ENCODE peak calls at places on chromosomes 5 and 9, in six cellular contexts. I is uterus, Y is stomach, E is right lobe of liver, R is IMR-90, M is body of pancreas. X is an unnamed sample.

GRCh38 chr5:80865547-80865946 is 94.6 kb upstream of the RASGRF2 start:
- DNase-seq in R (peak), M (no peak), E (no peak), I (no peak), Y (no peak), X (no peak)

GRCh38 chr9:35748858-35749514 is at the start of the genes GBA2 and RGP1:
- DNase-seq in I (peak), M (peak), Y (peak), R (peak), E (peak), X (peak)

GRCh38 chr5:16540421-16540820 is 74.8 kb upstream of the ZNF622 start:
- DNase-seq in E (no peak), I (no peak), M (no peak), Y (no peak), R (peak), X (peak)

GRCh38 chr9:122192914-122193525 is 33.3 kb downstream of the MORN5 start:
- DNase-seq in Y (no peak), I (no peak), E (no peak), R (no peak), M (no peak), X (no peak)

GRCh38 chr5:14868771-14869170 is 2.8 kb downstream of the ANKH start:
- DNase-seq in I (no peak), R (no peak), Y (no peak), M (no peak), E (no peak), X (no peak)

GRCh38 chr5:33657181-33657580 is 216.4 kb downstream of the TARS1 start:
- DNase-seq in I (no peak), Y (no peak), M (no peak), R (no peak), E (no peak), X (no peak)

GRCh38 chr9:138042640-138043039 is 165.1 kb downstream of the CACNA1B start:
- DNase-seq in I (no peak), Y (peak), E (no peak), M (no peak), R (no peak), X (no peak)

GRCh38 chr9:107518037-107518786 is 28.6 kb upstream of the KLF4 start:
- DNase-seq in R (no peak), I (no peak), Y (no peak), E (no peak), M (no peak), X (no peak)

GRCh38 chr9:135076876-135077430 is 10.5 kb upstream of the OLFM1 start:
- DNase-seq in E (no peak), M (no peak), R (no peak), I (peak), Y (peak), X (no peak)

GRCh38 chr5:6745706-6746217 is 32.5 kb downstream of the TENT4A start:
- DNase-seq in Y (no peak), I (no peak), R (peak), M (peak), E (no peak), X (peak)

GRCh38 chr5:114830114-114830513 is 339.6 kb downstream of the TRIM36 start:
- DNase-seq in Y (no peak), I (no peak), R (no peak), E (no peak), M (no peak), X (no peak)

GRCh38 chr5:144028644-144029043 is 141.8 kb downstream of the YIPF5 start:
- DNase-seq in E (no peak), I (no peak), Y (no peak), R (peak), M (peak), X (peak)
- TF ChIP-seq POLR2A in E (no peak), I (no peak), Y (no peak), R (no peak), M (no peak), X (no peak)

DNA sequence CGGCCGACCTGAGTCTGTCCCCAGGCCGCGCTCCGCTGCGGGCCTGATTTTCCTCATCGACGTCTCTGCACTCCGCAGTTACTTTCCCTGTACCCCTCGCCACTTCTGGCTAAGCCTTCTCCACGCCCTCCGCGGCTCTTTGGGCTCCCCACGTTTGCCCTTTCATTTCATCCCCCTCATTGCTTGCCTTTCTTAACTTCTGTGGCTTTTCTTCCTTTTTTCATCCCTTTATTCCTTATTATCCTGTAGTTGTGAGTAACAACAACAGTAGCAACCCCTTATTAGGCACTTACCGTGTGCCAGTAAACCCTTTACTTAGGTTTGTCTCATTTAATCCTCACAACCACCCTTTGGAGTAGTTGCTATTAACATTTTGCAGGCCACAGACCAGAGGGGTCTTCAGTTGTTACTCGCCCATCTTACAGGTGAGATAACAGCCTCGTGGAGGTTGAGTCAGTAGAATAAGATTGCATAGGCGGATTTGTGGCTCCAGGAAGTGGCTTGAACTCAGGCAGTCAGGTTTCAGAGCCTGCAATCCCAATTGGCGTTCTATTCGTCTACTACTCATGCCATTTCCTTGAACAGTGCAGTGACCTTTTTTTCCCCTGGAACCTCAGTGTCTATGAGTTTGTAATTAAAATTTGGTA is 724 bp downstream of the TCERG1 start:
- DNase-seq in R (peak), E (no peak), M (peak), Y (no peak), I (no peak), X (no peak)
- TF ChIP-seq POLR2A in R (no peak), E (no peak), M (no peak), Y (no peak), I (no peak), X (no peak)

DNA sequence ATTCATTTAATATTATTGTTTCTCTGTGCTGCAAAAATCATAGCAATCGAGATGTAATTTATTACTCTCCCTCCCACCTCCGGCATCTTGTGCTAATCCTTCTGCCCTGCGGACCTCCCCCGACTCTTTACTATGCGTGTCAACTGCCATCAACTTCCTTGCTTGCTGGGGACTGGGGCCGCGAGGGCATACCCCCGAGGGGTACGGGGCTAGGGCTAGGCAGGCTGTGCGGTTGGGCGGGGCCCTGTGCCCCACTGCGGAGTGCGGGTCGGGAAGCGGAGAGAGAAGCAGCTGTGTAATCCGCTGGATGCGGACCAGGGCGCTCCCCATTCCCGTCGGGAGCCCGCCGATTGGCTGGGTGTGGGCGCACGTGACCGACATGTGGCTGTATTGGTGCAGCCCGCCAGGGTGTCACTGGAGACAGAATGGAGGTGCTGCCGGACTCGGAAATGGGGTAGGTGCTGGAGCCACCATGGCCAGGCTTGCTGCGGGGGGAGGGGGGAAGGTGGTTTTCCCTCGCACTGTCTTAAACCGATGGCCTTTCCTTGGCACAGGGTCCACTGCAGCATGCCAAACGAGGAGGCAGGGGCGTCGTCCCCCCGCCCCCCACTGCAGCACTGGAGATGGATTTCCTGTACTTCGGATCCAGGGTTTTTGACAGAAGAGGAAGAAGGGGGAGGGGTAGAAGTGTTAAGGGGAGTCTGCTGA is at the start of gene APC:
- DNase-seq in Y (peak), M (peak), I (peak), E (peak), R (peak), X (peak)
- TF ChIP-seq POLR2A in Y (no peak), M (no peak), I (peak), E (no peak), R (peak), X (peak)

DNA sequence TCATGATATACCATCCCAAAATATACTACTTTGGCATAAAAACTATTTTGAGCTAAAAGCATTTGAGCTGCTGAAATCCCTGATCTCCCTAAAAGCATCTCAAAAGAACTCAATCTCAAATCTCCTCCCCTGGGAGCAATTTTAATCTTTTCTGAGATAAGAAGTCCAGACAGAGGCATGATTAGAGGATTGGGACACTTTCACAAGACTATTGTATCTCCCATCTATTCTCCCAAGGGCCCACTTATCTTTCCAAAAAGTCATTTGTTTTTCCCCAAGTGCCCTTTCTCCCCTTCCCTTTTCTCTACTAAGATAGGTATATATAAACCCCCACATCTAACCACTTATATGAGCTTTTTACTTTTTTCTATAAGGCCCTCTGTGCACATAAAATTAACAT is 79.7 kb downstream of the ALDH7A1 start:
- DNase-seq in R (no peak), E (no peak), I (no peak), M (no peak), Y (no peak), X (no peak)
- TF ChIP-seq POLR2A in R (no peak), E (no peak), I (no peak), M (no peak), Y (no peak), X (no peak)

GRCh38 chr9:128684325-128685021 is 4.5 kb upstream of the SET start:
- DNase-seq in M (peak), I (peak), E (peak), Y (peak), R (peak), X (peak)
- TF ChIP-seq POLR2A in M (peak), I (peak), E (peak), Y (no peak), R (peak), X (peak)

DNA sequence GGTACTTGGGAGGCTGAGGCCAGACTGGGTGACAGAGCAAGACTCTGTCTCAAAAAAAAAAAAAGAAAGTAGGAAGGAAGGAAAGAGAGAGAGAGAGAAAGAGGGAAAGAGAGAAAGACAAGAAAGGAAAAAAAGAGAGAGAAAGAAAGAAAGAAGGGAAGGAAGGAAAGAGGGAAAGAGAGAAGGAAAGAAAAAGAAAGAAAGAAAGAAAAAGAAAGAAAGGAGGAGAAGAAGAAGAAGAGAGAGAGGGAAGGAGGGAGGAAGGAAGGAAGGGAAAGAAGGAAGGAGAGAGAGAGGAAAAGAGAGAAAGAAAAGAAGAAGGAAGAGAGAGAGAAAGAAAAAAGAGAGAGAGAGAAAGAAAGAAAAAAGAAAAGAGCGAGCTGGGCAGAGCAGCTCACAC is 3.1 kb upstream of the ZER1 start:
- DNase-seq in R (no peak), E (no peak), M (no peak), I (no peak), Y (no peak), X (no peak)
- TF ChIP-seq POLR2A in R (no peak), E (no peak), M (no peak), I (no peak), Y (no peak), X (no peak)

GRCh38 chr5:177301503-177302165 is 1.9 kb downstream of the RAB24 start:
- DNase-seq in R (no peak), M (peak), E (peak), Y (peak), I (no peak), X (no peak)

GRCh38 chr5:177302354-177303110 is 987 bp downstream of the RAB24 start:
- DNase-seq in M (peak), E (no peak), Y (no peak), R (peak), I (no peak), X (no peak)

GRCh38 chr5:177303925-177304391 is 359 bp downstream of the PRELID1 start:
- DNase-seq in R (no peak), E (no peak), I (no peak), Y (no peak), M (no peak), X (no peak)

GRCh38 chr5:177304392-177305119 is 957 bp downstream of the PRELID1 start:
- DNase-seq in R (peak), M (no peak), Y (no peak), I (no peak), E (no peak), X (no peak)

GRCh38 chr5:177303121-177303924 is at the start of the genes PRELID1 and RAB24:
- DNase-seq in E (peak), M (peak), Y (peak), I (peak), R (peak), X (peak)
- TF ChIP-seq POLR2A in E (peak), M (peak), Y (no peak), I (peak), R (peak), X (peak)

GRCh38 chr9:120931278-120932085 is 4.9 kb upstream of the TRAF1 start:
- DNase-seq in Y (peak), I (no peak), M (peak), R (peak), E (no peak), X (peak)
- TF ChIP-seq POLR2A in Y (no peak), I (no peak), M (no peak), R (no peak), E (peak), X (no peak)